ENCODE peak calls at places on chromosomes 12 and 14, in five cellular contexts. R is stimulated activated CD8-positive, alpha-beta memory T cell treated with anti-CD3 and anti-CD28 coated beads, Interleukin-4, amount 100 ng/mL, for 1 hour; T is ecto neural progenitor cell; G is iPS-NIHi11; N is naive thymus-derived CD8-positive, alpha-beta T cell. U is an unnamed sample.

GRCh38 chr12:132783917-132784531 is 22.4 kb upstream of the ANKLE2 start:
- DNase-seq in R (no peak), T (no peak), G (no peak), N (no peak), U (no peak)

GRCh38 chr12:49984476-49984890 is 11.7 kb downstream of the AQP6 start:
- DNase-seq in R (no peak), T (peak), G (no peak), N (no peak), U (peak)

GRCh38 chr12:41966916-41967315 is 177.8 kb downstream of the GXYLT1 start:
- DNase-seq in R (no peak), T (no peak), G (no peak), N (no peak), U (no peak)

GRCh38 chr12:71693126-71693525 is 7.2 kb downstream of the TMEM19 start:
- DNase-seq in R (no peak), T (no peak), G (no peak), N (no peak), U (no peak)

GRCh38 chr12:53543539-53543938 is 36.3 kb upstream of the NPFF start:
- DNase-seq in R (peak), T (peak), G (peak), N (peak), U (peak)

GRCh38 chr12:39375206-39375808 is 67.6 kb downstream of the KIF21A start:
- DNase-seq in R (no peak), T (no peak), G (no peak), N (no peak), U (no peak)

GRCh38 chr14:22848391-22849164 is 12.2 kb downstream of the MMP14 start:
- DNase-seq in R (no peak), T (no peak), G (no peak), N (no peak), U (peak)

GRCh38 chr14:68734231-68734732 is 58.6 kb downstream of the ZFP36L1 start:
- DNase-seq in R (peak), T (no peak), G (no peak), N (peak), U (no peak)

GRCh38 chr14:65565948-65566347 is 153.4 kb downstream of the FUT8 start:
- DNase-seq in R (no peak), T (no peak), G (no peak), N (no peak), U (no peak)

GRCh38 chr12:60494249-60494648 is 898.4 kb downstream of the SLC16A7 start:
- DNase-seq in R (no peak), T (no peak), G (peak), N (no peak), U (no peak)

GRCh38 chr14:70416322-70416716 is 571 bp downstream of the SYNJ2BP start:
- DNase-seq in R (no peak), T (no peak), G (no peak), N (no peak), U (no peak)

GRCh38 chr14:99703381-99703780 is 19.3 kb downstream of the CYP46A1 start:
- DNase-seq in R (no peak), T (no peak), G (no peak), N (no peak), U (peak)

GRCh38 chr14:69535230-69535848 is 39.3 kb downstream of the CCDC177 start:
- DNase-seq in R (no peak), T (peak), G (peak), N (no peak), U (no peak)